ENCODE peak calls at places on chromosome X, in ten cellular contexts. V is SK-N-SH, Y is breast epithelium, O is psoas muscle, H is tibial nerve, F is upper lobe of left lung, N is endodermal cell, A is heart left ventricle, T is OCI-LY7, J is stomach. B is an unnamed sample. For H3K9me3 and H3K4me1, the result is how much of the 10 kb centered on the place peaks cover.

GRCh38 chrX:14630724-14631123 is 101.4 kb downstream of the GLRA2 start:
- DNase-seq in V (no peak), Y (no peak), O (no peak), H (no peak), F (no peak), N (peak), A (no peak), T (no peak), J (no peak), B (no peak)

GRCh38 chrX:130523460-130524394 is 121.9 kb downstream of the RBMX2 start:
- DNase-seq in V (peak), Y (no peak), O (peak), H (peak), F (no peak), N (peak), A (peak), T (no peak), J (peak), B (peak)

GRCh38 chrX:16695079-16695676 is 17.3 kb downstream of the CTPS2 start:
- DNase-seq in V (peak), Y (no peak), O (peak), H (peak), F (peak), N (peak), A (peak), T (peak), J (peak), B (peak)

GRCh38 chrX:7108995-7109634 is 38.4 kb upstream of the STS start:
- DNase-seq in V (no peak), Y (no peak), O (no peak), H (no peak), F (no peak), N (no peak), A (no peak), T (peak), J (no peak), B (no peak)

GRCh38 chrX:12080265-12080664 is 58.0 kb upstream of the FRMPD4 start:
- DNase-seq in V (peak), Y (no peak), O (no peak), H (no peak), F (no peak), N (no peak), A (no peak), T (peak), J (no peak), B (no peak)

GRCh38 chrX:17608898-17609297 is 128.4 kb upstream of the SCML1 start:
- DNase-seq in V (no peak), Y (no peak), O (no peak), H (no peak), F (peak), N (no peak), A (no peak), T (no peak), J (no peak), B (no peak)

GRCh38 chrX:10198254-10198653 is 41.5 kb downstream of the CLCN4 start:
- DNase-seq in V (no peak), Y (no peak), O (no peak), H (no peak), F (no peak), N (no peak), A (no peak), T (no peak), J (no peak), B (no peak)

GRCh38 chrX:128106630-128107029 is 54.4 kb upstream of the ACTRT1 start:
- DNase-seq in V (peak), Y (no peak), O (no peak), H (no peak), F (no peak), N (peak), A (no peak), T (peak), J (no peak), B (no peak)

GRCh38 chrX:118350221-118350620 is 4.3 kb downstream of the WDR44 start:
- DNase-seq in V (no peak), Y (no peak), O (no peak), H (no peak), F (no peak), N (no peak), A (no peak), T (no peak), J (no peak), B (no peak)

GRCh38 chrX:10444204-10444603 is 176.2 kb downstream of the MID1 start:
- DNase-seq in V (no peak), Y (no peak), O (no peak), H (no peak), F (no peak), N (no peak), A (no peak), T (no peak), J (no peak), B (no peak)

GRCh38 chrX:119488749-119489148 is 20.5 kb downstream of the SLC25A5 start:
- DNase-seq in V (peak), Y (no peak), O (no peak), H (peak), F (peak), N (peak), A (peak), T (peak), J (peak), B (peak)

GRCh38 chrX:46573896-46574336 is 351 bp downstream of the CHST7 start:
- DNase-seq in V (peak), Y (no peak), O (peak), H (peak), F (peak), N (peak), A (peak), T (peak), J (peak), B (peak)

GRCh38 chrX:44828008-44828605 is 15.7 kb upstream of the DUSP21 start:
- DNase-seq in V (no peak), Y (no peak), O (no peak), H (no peak), F (no peak), N (no peak), A (no peak), T (no peak), J (no peak), B (no peak)

GRCh38 chrX:147476008-147476407 is 435.7 kb upstream of the FMR1 start:
- DNase-seq in V (peak), Y (no peak), O (no peak), H (no peak), F (peak), N (peak), A (no peak), T (no peak), J (no peak), B (no peak)

GRCh38 chrX:111376486-111376885 is 35.5 kb downstream of the DCX start:
- DNase-seq in V (no peak), Y (no peak), O (no peak), H (no peak), F (no peak), N (no peak), A (no peak), T (no peak), J (no peak), B (no peak)

GRCh38 chrX:47218920-47219815 is 687 bp downstream of the CDK16 start:
- DNase-seq in V (peak), Y (no peak), O (peak), H (no peak), F (peak), N (peak), A (peak), T (peak), J (no peak), B (peak)

GRCh38 chrX:46599051-46599560 is 25.5 kb downstream of the CHST7 start:
- DNase-seq in V (no peak), Y (no peak), O (no peak), H (no peak), F (no peak), N (no peak), A (no peak), T (no peak), J (no peak), B (no peak)

GRCh38 chrX:41889317-41890025 is 33.9 kb downstream of the CASK start:
- DNase-seq in V (no peak), Y (no peak), O (no peak), H (no peak), F (no peak), N (no peak), A (no peak), T (no peak), J (no peak), B (no peak)

GRCh38 chrX:55489315-55490009 is at the start of gene USP51:
- DNase-seq in V (peak), Y (no peak), O (peak), H (peak), F (peak), N (peak), A (peak), T (peak), J (peak), B (peak)

GRCh38 chrX:21926527-21927278 is 13.8 kb upstream of the SMS start:
- DNase-seq in V (no peak), Y (no peak), O (no peak), H (no peak), F (no peak), N (no peak), A (no peak), T (no peak), J (no peak), B (no peak)

GRCh38 chrX:110462957-110463356 is 104.3 kb downstream of the RTL9 start:
- DNase-seq in V (no peak), Y (no peak), O (no peak), H (no peak), F (no peak), N (peak), A (no peak), T (no peak), J (no peak), B (no peak)

GRCh38 chrX:153948847-153949819 is 4.7 kb upstream of the RENBP start:
- DNase-seq in V (no peak), Y (no peak), O (no peak), H (no peak), F (no peak), N (no peak), A (peak), T (no peak), J (no peak), B (no peak)

GRCh38 chrX:121298499-121298898 is 251.1 kb downstream of the GLUD2 start:
- DNase-seq in V (no peak), Y (no peak), O (no peak), H (no peak), F (no peak), N (no peak), A (no peak), T (no peak), J (no peak), B (no peak)

GRCh38 chrX:17425551-17425950 is 50.6 kb downstream of the NHS start:
- DNase-seq in V (no peak), Y (no peak), O (no peak), H (no peak), F (no peak), N (no peak), A (no peak), T (no peak), J (no peak), B (no peak)

GRCh38 chrX:14694631-14695030 is 165.3 kb downstream of the GLRA2 start:
- DNase-seq in V (no peak), Y (no peak), O (no peak), H (no peak), F (no peak), N (no peak), A (no peak), T (no peak), J (no peak), B (no peak)

GRCh38 chrX:23493941-23494374 is 159.3 kb downstream of the PTCHD1 start:
- DNase-seq in V (no peak), Y (no peak), O (no peak), H (no peak), F (no peak), N (no peak), A (no peak), T (peak), J (peak), B (no peak)

GRCh38 chrX:19739683-19740082 is 147.7 kb downstream of the SH3KBP1 start:
- DNase-seq in V (peak), Y (peak), O (peak), H (peak), F (peak), N (peak), A (peak), T (peak), J (peak), B (peak)

GRCh38 chrX:48983081-48983480 is 11.4 kb upstream of the KCND1 start:
- DNase-seq in V (no peak), Y (no peak), O (no peak), H (no peak), F (no peak), N (no peak), A (no peak), T (no peak), J (no peak), B (no peak)

GRCh38 chrX:9745417-9746115 is 20.1 kb downstream of the GPR143 start:
- DNase-seq in V (no peak), Y (peak), O (no peak), H (no peak), F (no peak), N (no peak), A (no peak), T (peak), J (no peak), B (no peak)

GRCh38 chrX:78493180-78493579 is 165.8 kb upstream of the CYSLTR1 start:
- DNase-seq in V (no peak), Y (no peak), O (no peak), H (no peak), F (no peak), N (no peak), A (no peak), T (no peak), J (no peak), B (no peak)

GRCh38 chrX:1676866-1677265 is 62.0 kb downstream of the ASMT start:
- DNase-seq in V (no peak), Y (no peak), O (no peak), H (no peak), F (no peak), N (no peak), A (no peak), T (no peak), J (no peak), B (no peak)

GRCh38 chrX:77415161-77415560 is 32.0 kb upstream of the FGF16 start:
- DNase-seq in V (no peak), Y (no peak), O (no peak), H (no peak), F (no peak), N (peak), A (no peak), T (no peak), J (no peak), B (no peak)

GRCh38 chrX:77412631-77413030 is 34.6 kb upstream of the FGF16 start:
- DNase-seq in V (no peak), Y (no peak), O (no peak), H (no peak), F (no peak), N (no peak), A (no peak), T (no peak), J (no peak), B (no peak)

DNA sequence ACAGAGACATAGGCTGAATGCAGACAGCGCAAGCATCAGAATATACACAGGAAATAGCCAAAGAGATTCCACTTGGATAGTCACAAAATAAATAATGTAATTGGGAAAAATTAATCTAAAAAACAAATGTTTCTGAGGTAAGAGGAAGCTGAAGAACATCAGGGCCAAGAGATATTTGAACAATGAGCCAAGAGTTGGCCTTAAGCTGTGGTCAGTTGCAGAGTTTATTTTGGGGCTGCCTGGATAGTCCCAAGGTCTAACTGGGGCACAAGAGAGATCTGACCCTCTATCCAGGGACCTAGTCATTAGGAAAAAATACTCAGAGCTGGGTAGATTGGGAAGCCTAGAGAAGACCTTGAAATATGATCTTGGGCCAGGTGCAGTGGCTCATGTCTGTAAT is 31.3 kb upstream of the FGF16 start:
- DNase-seq in V (no peak), Y (no peak), O (no peak), H (no peak), F (no peak), N (no peak), A (no peak), T (no peak), J (no peak), B (no peak)
- H3K9me3 ChIP-seq in V (under half), Y (under half), O (under half), H (under half), F (under half), N (under half), A (under half), T (under half), J (under half), B (under half)

GRCh38 chrX:65697173-65697572 is 29.7 kb downstream of the MSN start:
- DNase-seq in V (no peak), Y (no peak), O (no peak), H (no peak), F (no peak), N (no peak), A (no peak), T (no peak), J (no peak), B (no peak)
- H3K4me1 ChIP-seq in V (under half), Y (under half), O (under half), H (under half), F (half or more), N (under half), A (half or more), T (half or more), J (half or more), B (under half)

GRCh38 chrX:82232679-82233078 is 1030.8 kb downstream of the SH3BGRL start:
- DNase-seq in V (no peak), Y (no peak), O (no peak), H (no peak), F (no peak), N (no peak), A (no peak), T (no peak), J (no peak), B (no peak)

GRCh38 chrX:82237328-82237727 is 1035.4 kb downstream of the SH3BGRL start:
- DNase-seq in V (no peak), Y (no peak), O (no peak), H (no peak), F (no peak), N (no peak), A (no peak), T (peak), J (no peak), B (no peak)
- H3K9me3 ChIP-seq in V (under half), Y (under half), O (under half), H (under half), F (under half), N (under half), A (under half), T (under half), J (under half), B (under half)

GRCh38 chrX:40145001-40145631 is 47.4 kb upstream of the BCOR start:
- DNase-seq in V (peak), Y (no peak), O (peak), H (no peak), F (no peak), N (peak), A (no peak), T (no peak), J (no peak), B (no peak)

GRCh38 chrX:40145670-40146470 is 48.1 kb upstream of the BCOR start:
- DNase-seq in V (peak), Y (no peak), O (no peak), H (no peak), F (no peak), N (peak), A (no peak), T (no peak), J (no peak), B (no peak)

GRCh38 chrX:40143001-40143400 is 45.2 kb upstream of the BCOR start:
- DNase-seq in V (no peak), Y (no peak), O (no peak), H (no peak), F (no peak), N (peak), A (no peak), T (no peak), J (no peak), B (no peak)

GRCh38 chrX:40143987-40144386 is 46.2 kb upstream of the BCOR start:
- DNase-seq in V (no peak), Y (no peak), O (no peak), H (no peak), F (no peak), N (peak), A (no peak), T (no peak), J (no peak), B (no peak)

GRCh38 chrX:40144576-40144975 is 46.8 kb upstream of the BCOR start:
- DNase-seq in V (no peak), Y (no peak), O (no peak), H (no peak), F (no peak), N (peak), A (no peak), T (no peak), J (no peak), B (no peak)
- H3K4me1 ChIP-seq in V (under half), Y (under half), O (under half), H (under half), F (under half), N (under half), A (under half), T (half or more), J (half or more), B (under half)

GRCh38 chrX:69670001-69670555 is 54.2 kb downstream of the EDA start:
- DNase-seq in V (no peak), Y (no peak), O (no peak), H (no peak), F (no peak), N (no peak), A (no peak), T (no peak), J (no peak), B (no peak)
- H3K9me3 ChIP-seq in V (under half), Y (under half), O (under half), H (under half), F (under half), N (half or more), A (under half), T (under half), J (under half), B (under half)

B was measured in aorta.